ENCODE peak calls at places on chromosomes 1 and 21, in four cellular contexts. D is WTC11, N is GM12878, C is K562. U is an unnamed sample.

GRCh38 chr1:107920999-107921398 is 44.0 kb downstream of the VAV3 start:
- DNase-seq in N (no peak), C (no peak), D (no peak), U (no peak)

GRCh38 chr1:234874291-234875288 is 254.0 kb downstream of the TOMM20 start:
- DNase-seq in D (no peak), N (no peak), C (peak; percentile 73), U (no peak)

GRCh38 chr1:31372961-31373896 is at the start of gene FABP3:
- DNase-seq in C (peak; percentile 86), D (peak; percentile 95), N (no peak), U (peak; percentile 68)

GRCh38 chr1:10791117-10791951 is 5.1 kb downstream of the CASZ1 start:
- DNase-seq in N (no peak), C (no peak), D (no peak), U (no peak)

GRCh38 chr1:173347276-173347675 is 129.9 kb upstream of the PRDX6 start:
- DNase-seq in D (no peak), N (no peak), C (no peak), U (no peak)

GRCh38 chr1:241532173-241532553 is at the start of gene KMO:
- DNase-seq in C (no peak), D (no peak), N (no peak), U (no peak)

GRCh38 chr1:56375184-56375837 is 204.1 kb downstream of the PLPP3 start:
- DNase-seq in D (no peak), C (no peak), N (no peak), U (no peak)

GRCh38 chr1:246113555-246114095 is 393.5 kb downstream of the SMYD3 start:
- DNase-seq in D (no peak), N (no peak), C (no peak), U (peak; percentile 44)

GRCh38 chr1:44696789-44697188 is 22.3 kb downstream of the ARMH1 start:
- DNase-seq in N (no peak), C (no peak), D (no peak), U (no peak)

GRCh38 chr1:160131803-160132565 is 16.4 kb downstream of the ATP1A2 start:
- DNase-seq in N (no peak), D (no peak), C (no peak), U (no peak)

GRCh38 chr21:29904359-29905282 is 35.2 kb downstream of the GRIK1 start:
- DNase-seq in N (no peak), D (no peak), C (no peak), U (no peak)

GRCh38 chr1:34488058-34488457 is 266.8 kb upstream of the GJB5 start:
- DNase-seq in N (no peak), C (no peak), D (no peak), U (no peak)

GRCh38 chr1:203744008-203744972 is 20.7 kb upstream of the LAX1 start:
- DNase-seq in C (no peak), D (peak; percentile 23), N (no peak), U (no peak)

GRCh38 chr1:184425449-184426277 is 38.8 kb downstream of the C1orf21 start:
- DNase-seq in D (no peak), C (no peak), N (no peak), U (no peak)

GRCh38 chr21:18275740-18276139 is 31.1 kb downstream of the CHODL start:
- DNase-seq in C (no peak), N (no peak), D (no peak), U (no peak)

GRCh38 chr21:34570315-34570714 is 44.6 kb downstream of the RCAN1 start:
- DNase-seq in N (no peak), D (no peak), C (no peak), U (no peak)

GRCh38 chr1:234970731-234971476 is 157.7 kb downstream of the TOMM20 start:
- DNase-seq in C (no peak), N (no peak), D (peak; percentile 76), U (peak; percentile 54)

GRCh38 chr1:46643368-46643775 is 24.8 kb downstream of the ATPAF1 start:
- DNase-seq in N (no peak), D (no peak), C (no peak), U (no peak)

GRCh38 chr1:198556969-198557368 is 16.5 kb upstream of the ATP6V1G3 start:
- DNase-seq in N (peak; percentile 71), C (no peak), D (no peak), U (no peak)

GRCh38 chr1:166167395-166167922 is 658 bp upstream of the FAM78B start:
- DNase-seq in C (no peak), N (no peak), D (no peak), U (no peak)

GRCh38 chr1:227731696-227732585 is 3.2 kb downstream of the JMJD4 start:
- DNase-seq in C (no peak), D (no peak), N (no peak), U (no peak)

DNA sequence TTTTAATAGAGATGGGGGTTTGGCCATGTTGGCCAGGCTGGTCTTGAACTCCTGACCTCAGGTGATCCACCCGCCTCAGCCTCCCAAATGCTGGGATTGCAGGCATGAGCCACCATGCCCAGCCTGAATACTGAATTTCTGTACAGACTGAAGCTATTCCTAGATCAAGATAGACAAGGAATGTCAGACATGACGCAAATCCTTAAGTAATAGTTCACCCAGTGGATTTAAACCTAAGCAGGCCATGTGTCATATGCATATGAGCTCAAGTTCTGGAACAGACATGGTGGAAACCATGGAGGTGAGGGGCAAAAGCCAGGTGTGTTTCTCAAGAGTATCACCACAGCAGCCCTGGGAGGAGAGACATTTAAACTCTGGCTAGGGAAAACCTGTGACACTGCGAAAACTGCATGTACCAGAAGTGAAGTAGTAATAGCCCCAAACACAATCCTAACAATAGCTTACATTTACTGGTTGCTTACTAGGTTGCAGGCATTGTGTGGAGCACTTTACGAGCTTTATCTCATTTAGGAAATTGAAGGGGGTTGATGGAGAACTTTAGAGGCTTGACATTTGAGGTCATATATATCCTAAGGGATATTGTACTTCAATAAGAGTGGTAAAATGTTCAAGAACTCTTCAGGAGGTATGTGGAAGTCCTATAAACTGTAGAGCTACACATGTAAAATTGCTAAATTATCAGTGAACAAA is 31.7 kb upstream of the MAN1A2 start:
- DNase-seq in C (no peak), D (no peak), N (no peak), U (no peak)
- TF ChIP-seq USF1 in C (no peak), D (no peak), N (no peak), U (no peak)

GRCh38 chr1:17440074-17440826 is 773 bp upstream of the RCC2 start:
- DNase-seq in C (no peak), N (no peak), D (no peak), U (no peak)

GRCh38 chr1:17437260-17438175 is 2.0 kb downstream of the RCC2 start:
- DNase-seq in C (peak; percentile 94), D (peak; percentile 45), N (no peak), U (peak; percentile 96)

GRCh38 chr1:17438176-17438976 is 1.1 kb downstream of the RCC2 start:
- DNase-seq in C (peak; percentile 77), D (peak; percentile 65), N (no peak), U (peak; percentile 83)

GRCh38 chr1:17439250-17440073 is at the start of gene RCC2:
- DNase-seq in D (peak; percentile 48), C (peak; percentile 92), N (no peak), U (peak; percentile 96)

GRCh38 chr1:17438977-17439249 is 564 bp downstream of the RCC2 start:
- DNase-seq in N (no peak), D (no peak), C (peak; percentile 32), U (peak; percentile 51)
- TF ChIP-seq USF1 in N (no peak), D (no peak), C (no peak), U (no peak)

GRCh38 chr1:94617139-94617805 is 75.7 kb upstream of the F3 start:
- DNase-seq in N (no peak), C (no peak), D (no peak), U (no peak)
- TF ChIP-seq USF1 in N (no peak), C (no peak), D (no peak), U (no peak)

DNA sequence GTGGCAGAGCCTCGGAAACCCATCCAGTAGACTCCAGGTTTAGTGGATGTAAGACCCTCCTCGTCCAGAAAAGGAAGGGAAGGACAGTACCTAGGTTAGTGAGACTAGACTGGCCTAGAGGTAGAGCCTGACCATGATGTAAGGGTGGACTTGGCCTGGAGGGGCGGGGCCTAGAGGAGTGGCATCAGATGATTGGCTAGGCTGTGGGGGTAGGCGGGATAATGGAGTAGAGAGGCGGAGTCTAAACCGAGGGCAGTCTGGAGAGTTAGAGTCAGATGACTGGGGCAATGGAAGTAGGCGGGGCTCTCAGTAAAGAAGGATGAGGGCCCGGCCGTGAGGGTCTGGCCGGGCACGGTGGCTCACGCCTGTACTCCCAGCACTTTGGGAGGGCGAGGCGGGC is 70.1 kb downstream of the EPHB2 start:
- DNase-seq in N (no peak), D (peak; percentile 84), C (peak; percentile 99), U (peak; percentile 86)
- TF ChIP-seq USF1 in N (no peak), D (no peak), C (no peak), U (no peak)

DNA sequence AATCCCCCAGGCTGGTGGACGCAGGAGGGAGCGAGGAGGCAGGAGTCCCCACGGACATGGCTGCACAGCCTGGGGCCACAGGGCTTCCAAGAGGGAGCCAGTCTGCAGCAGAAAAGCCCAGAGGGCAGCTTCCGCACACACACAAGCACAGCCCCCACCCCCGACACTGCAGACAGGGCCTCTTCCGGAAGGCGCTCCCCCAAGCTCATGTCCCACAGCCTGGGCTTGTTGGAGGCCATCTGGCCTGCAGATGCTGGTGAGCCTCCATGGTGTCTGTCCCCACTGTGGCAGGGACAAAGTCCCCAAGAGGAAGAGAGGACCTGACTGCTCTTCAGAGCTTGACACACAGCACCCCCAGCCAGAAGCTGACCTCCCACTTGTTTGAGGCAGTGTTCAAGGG is 13.4 kb upstream of the KIAA1614 start:
- DNase-seq in N (no peak), C (no peak), D (no peak), U (peak; percentile 66)
- TF ChIP-seq USF1 in N (no peak), C (no peak), D (no peak), U (no peak)

GRCh38 chr1:35560256-35561225 is 2.9 kb downstream of the NCDN start:
- DNase-seq in C (no peak), N (no peak), D (no peak), U (no peak)
- TF ChIP-seq USF1 in C (no peak), N (no peak), D (no peak), U (no peak)